ENCODE peak calls at places on chromosome 14, in four cellular contexts. B, V, L and M are unnamed samples.

GRCh38 chr14:86086962-86087361 is 557.0 kb downstream of the FLRT2 start:
- DNase-seq in L (no peak), V (no peak), B (no peak), M (no peak)

GRCh38 chr14:71322660-71323250 is 415.5 kb downstream of the PCNX1 start:
- DNase-seq in B (peak), L (peak), V (peak), M (peak)

GRCh38 chr14:74942608-74943007 is 12.8 kb downstream of the PGF start:
- DNase-seq in V (no peak), L (no peak), B (no peak), M (no peak)

GRCh38 chr14:52189330-52189729 is 78.2 kb upstream of the PTGDR start:
- DNase-seq in B (no peak), L (peak), V (peak), M (no peak)

GRCh38 chr14:25945746-25946145 is 652.1 kb downstream of the NOVA1 start:
- DNase-seq in B (no peak), L (no peak), V (no peak), M (no peak)

GRCh38 chr14:93234798-93235197 is 27.7 kb downstream of the UBR7 start:
- DNase-seq in V (peak), B (peak), L (peak), M (peak)

GRCh38 chr14:64620910-64621309 is 71.1 kb downstream of the PPP1R36 start:
- DNase-seq in L (no peak), B (no peak), V (no peak), M (no peak)

GRCh38 chr14:96055753-96056508 is 16.8 kb downstream of the C14orf132 start:
- DNase-seq in L (no peak), V (no peak), B (no peak), M (no peak)

GRCh38 chr14:64387232-64387737 is 868 bp upstream of the MTHFD1 start:
- DNase-seq in L (peak), B (peak), V (peak), M (peak)

GRCh38 chr14:59308706-59309105 is 120.2 kb downstream of the DAAM1 start:
- DNase-seq in V (no peak), L (no peak), B (no peak), M (no peak)

GRCh38 chr14:95527392-95528002 is 7.4 kb upstream of the GLRX5 start:
- DNase-seq in B (peak), L (peak), V (peak), M (peak)

GRCh38 chr14:68137704-68138619 is 318.4 kb downstream of the RAD51B start:
- DNase-seq in L (peak), B (peak), V (peak), M (peak)

GRCh38 chr14:20400965-20401593 is 12.2 kb downstream of the TEP1 start:
- DNase-seq in B (peak), L (peak), V (no peak), M (peak)

GRCh38 chr14:34875031-34875922 is at the start of gene BAZ1A:
- DNase-seq in V (peak), B (peak), L (peak), M (peak)

GRCh38 chr14:53927171-53927570 is 29.5 kb downstream of the BMP4 start:
- DNase-seq in L (peak), V (no peak), B (peak), M (no peak)

GRCh38 chr14:26370118-26370517 is 227.7 kb downstream of the NOVA1 start:
- DNase-seq in B (no peak), L (peak), V (peak), M (no peak)

GRCh38 chr14:94046696-94047250 is 20.6 kb downstream of the OTUB2 start:
- DNase-seq in V (no peak), L (no peak), B (no peak), M (no peak)

GRCh38 chr14:104579507-104579906 is at the start of gene C14orf180:
- DNase-seq in V (no peak), B (no peak), L (no peak), M (no peak)

GRCh38 chr14:65179918-65180724 is 77.8 kb upstream of the MAX start:
- DNase-seq in L (peak), V (peak), B (peak), M (peak)

GRCh38 chr14:75267141-75267601 is 11.5 kb upstream of the FOS start:
- DNase-seq in L (no peak), B (peak), V (peak), M (no peak)

GRCh38 chr14:52350445-52350844 is 36.3 kb downstream of the PTGER2 start:
- DNase-seq in B (peak), L (no peak), V (no peak), M (no peak)